ENCODE peak calls at places on chromosomes 4 and X, in nine cellular contexts. A, Z, C, B, V, R, Y, I and X are unnamed samples.
A peak's percentile ranks its signal among the peaks of the same experiment; 100 is the strongest.

GRCh38 chr4:107283587-107284559 is 247.8 kb upstream of the DKK2 start:
- DNase-seq in A (no peak), Y (no peak), I (no peak), Z (no peak), R (no peak), V (peak; percentile 97), C (no peak), B (peak; percentile 47), X (no peak)

GRCh38 chrX:45628041-45628440 is 427.4 kb upstream of the DIPK2B start:
- DNase-seq in Y (no peak), Z (no peak), A (no peak), B (no peak), R (no peak), V (peak; percentile 39), I (no peak), C (no peak), X (no peak)

GRCh38 chr4:56674984-56675383 is 6.1 kb downstream of the HOPX start:
- DNase-seq in R (no peak), Z (no peak), I (no peak), C (no peak), A (no peak), V (peak; percentile 42), B (peak; percentile 79), Y (no peak), X (no peak)

GRCh38 chr4:71593306-71593705 is 190.6 kb downstream of the GC start:
- DNase-seq in Y (no peak), Z (no peak), C (no peak), R (no peak), V (peak; percentile 29), A (no peak), I (no peak), B (no peak), X (no peak)

GRCh38 chr4:55547461-55547770 is 707 bp upstream of the CLOCK start:
- DNase-seq in R (no peak), A (peak; percentile 80), V (peak; percentile 47), Y (no peak), B (no peak), Z (no peak), C (peak; percentile 67), I (no peak), X (peak; percentile 66)

GRCh38 chr4:106444557-106444956 is 76.0 kb upstream of the GIMD1 start:
- DNase-seq in R (no peak), V (peak; percentile 73), A (no peak), I (no peak), Z (no peak), Y (no peak), C (no peak), B (peak; percentile 5), X (no peak)

GRCh38 chr4:24846716-24847115 is 51.3 kb downstream of the SOD3 start:
- DNase-seq in B (no peak), Y (no peak), R (no peak), Z (no peak), V (no peak), C (no peak), A (no peak), I (no peak), X (peak; percentile 73)

GRCh38 chrX:68183612-68184214 is 249.6 kb downstream of the OPHN1 start:
- DNase-seq in I (peak; percentile 14), V (no peak), Z (no peak), B (peak; percentile 44), C (no peak), Y (no peak), R (peak; percentile 8), A (no peak), X (peak; percentile 8)

GRCh38 chr4:130197946-130198345 is 1102.0 kb downstream of the C4orf33 start:
- DNase-seq in B (no peak), I (no peak), R (no peak), Y (no peak), V (no peak), C (no peak), Z (no peak), A (no peak), X (no peak)

GRCh38 chrX:103656623-103657022 is 27.8 kb downstream of the TCEAL1 start:
- DNase-seq in Z (no peak), V (peak; percentile 59), B (peak; percentile 59), Y (no peak), R (no peak), C (no peak), A (no peak), I (no peak), X (no peak)

GRCh38 chr4:4426511-4427477 is 39.9 kb downstream of the NSG1 start:
- DNase-seq in Z (no peak), Y (no peak), I (no peak), V (no peak), C (no peak), B (no peak), A (no peak), R (no peak), X (no peak)

GRCh38 chr4:186058980-186059316 is 10.0 kb upstream of the TLR3 start:
- DNase-seq in Z (no peak), Y (no peak), B (no peak), A (no peak), V (no peak), I (no peak), C (no peak), R (no peak), X (no peak)
- H3K27ac ChIP-seq in Z (no peak overlapping the region), Y (no peak overlapping the region), B (no peak overlapping the region), A (no peak overlapping the region), V (no peak overlapping the region), I (no peak overlapping the region), C (no peak overlapping the region), R (no peak overlapping the region), X (no peak overlapping the region)

DNA sequence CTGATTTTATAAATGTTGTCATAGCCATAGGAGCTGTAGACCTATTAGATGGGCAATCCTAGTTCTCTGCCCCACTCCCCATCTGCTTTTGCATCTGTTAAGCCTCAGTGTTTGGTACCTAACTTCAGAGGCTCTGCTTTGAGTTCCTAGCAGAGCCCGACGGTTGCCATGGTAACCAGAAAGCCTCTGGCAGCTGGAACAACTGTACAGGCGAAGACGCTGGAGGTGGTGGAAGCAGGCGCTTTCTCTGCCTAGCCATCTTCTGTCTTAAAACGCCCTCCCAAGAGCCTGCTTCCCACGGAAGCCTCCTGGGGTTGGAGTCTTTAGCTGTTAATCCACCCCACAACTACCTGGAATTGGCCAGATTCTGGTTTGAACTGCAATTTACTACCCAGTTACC is 919 bp upstream of the GABRG1 start:
- DNase-seq in Y (no peak), C (peak; percentile 48), Z (no peak), B (no peak), V (no peak), R (no peak), I (no peak), A (no peak), X (no peak)
- H3K4me3 ChIP-seq in Y (no peak overlapping the region), C (no peak overlapping the region), Z (no peak overlapping the region), B (no peak overlapping the region), V (no peak overlapping the region), R (no peak overlapping the region), I (no peak overlapping the region), A (no peak overlapping the region), X (no peak overlapping the region)

GRCh38 chr4:118745357-118745756 is 60.2 kb downstream of the METTL14 start:
- DNase-seq in V (no peak), C (no peak), Y (no peak), I (no peak), Z (no peak), B (peak; percentile 75), R (no peak), A (no peak), X (no peak)
- H3K27ac ChIP-seq in V (no peak overlapping the region), C (peak overlapping the region; percentile 83), Y (peak overlapping the region; percentile 51), I (no peak overlapping the region), Z (no peak overlapping the region), B (no peak overlapping the region), R (no peak overlapping the region), A (no peak overlapping the region), X (no peak overlapping the region)

GRCh38 chr4:112296949-112297483 is at the start of gene ALPK1:
- DNase-seq in R (peak; percentile 48), Y (no peak), A (no peak), V (peak; percentile 79), B (peak; percentile 82), Z (peak; percentile 42), I (no peak), C (no peak), X (no peak)
- H3K4me3 ChIP-seq in R (peak within 1 kb of the TSS; percentile 30), Y (peak within 1 kb of the TSS; percentile 50), A (peak within 1 kb of the TSS; percentile 37), V (peak within 1 kb of the TSS; percentile 41), B (peak within 1 kb of the TSS; percentile 64), Z (peak within 1 kb of the TSS; percentile 67), I (peak within 1 kb of the TSS; percentile 32), C (peak within 1 kb of the TSS; percentile 4), X (no peak within 1 kb of the TSS)